ENCODE peak calls at places on chromosome 7, in eight cellular contexts. One of them, this sample, is unnamed. For H3K4me1, the result is how much of the 10 kb centered on the place peaks cover.

GRCh38 chr7:37759519-37759918 is 76.0 kb downstream of the GPR141 start:
- DNase-seq in upper lobe of right lung: no peak
- DNase-seq in osteoblast: no peak
- DNase-seq in uterus: no peak
- DNase-seq in left ventricle myocardium inferior: no peak
- DNase-seq in PC-3: no peak
- DNase-seq in effector memory CD4-positive, alpha-beta T cell: no peak
- DNase-seq in heart left ventricle: peak
- DNase-seq in this sample: no peak

GRCh38 chr7:101108330-101108857 is 18.5 kb upstream of the SERPINE1 start:
- DNase-seq in upper lobe of right lung: no peak
- DNase-seq in osteoblast: peak
- DNase-seq in uterus: no peak
- DNase-seq in left ventricle myocardium inferior: peak
- DNase-seq in PC-3: no peak
- DNase-seq in effector memory CD4-positive, alpha-beta T cell: no peak
- DNase-seq in heart left ventricle: peak
- DNase-seq in this sample: no peak

GRCh38 chr7:77467453-77467852 is 51.3 kb upstream of the GSAP start:
- DNase-seq in upper lobe of right lung: no peak
- DNase-seq in osteoblast: no peak
- DNase-seq in uterus: no peak
- DNase-seq in left ventricle myocardium inferior: peak
- DNase-seq in PC-3: no peak
- DNase-seq in effector memory CD4-positive, alpha-beta T cell: no peak
- DNase-seq in heart left ventricle: no peak
- DNase-seq in this sample: no peak

GRCh38 chr7:34096135-34096775 is 190.9 kb downstream of the BMPER start:
- DNase-seq in upper lobe of right lung: no peak
- DNase-seq in osteoblast: no peak
- DNase-seq in uterus: peak
- DNase-seq in left ventricle myocardium inferior: peak
- DNase-seq in PC-3: peak
- DNase-seq in effector memory CD4-positive, alpha-beta T cell: no peak
- DNase-seq in heart left ventricle: peak
- DNase-seq in this sample: no peak

GRCh38 chr7:91407942-91408341 is 143.7 kb downstream of the FZD1 start:
- DNase-seq in upper lobe of right lung: no peak
- DNase-seq in osteoblast: no peak
- DNase-seq in uterus: no peak
- DNase-seq in left ventricle myocardium inferior: no peak
- DNase-seq in PC-3: no peak
- DNase-seq in effector memory CD4-positive, alpha-beta T cell: no peak
- DNase-seq in heart left ventricle: no peak
- DNase-seq in this sample: no peak

GRCh38 chr7:38383281-38383680 is 109.8 kb upstream of the TARP start:
- DNase-seq in upper lobe of right lung: no peak
- DNase-seq in osteoblast: no peak
- DNase-seq in uterus: no peak
- DNase-seq in left ventricle myocardium inferior: no peak
- DNase-seq in PC-3: no peak
- DNase-seq in effector memory CD4-positive, alpha-beta T cell: no peak
- DNase-seq in heart left ventricle: no peak
- DNase-seq in this sample: no peak

GRCh38 chr7:3042861-3043489 is 692 bp downstream of the CARD11 start:
- DNase-seq in upper lobe of right lung: peak
- DNase-seq in osteoblast: no peak
- DNase-seq in uterus: no peak
- DNase-seq in left ventricle myocardium inferior: no peak
- DNase-seq in PC-3: peak
- DNase-seq in effector memory CD4-positive, alpha-beta T cell: peak
- DNase-seq in heart left ventricle: no peak
- DNase-seq in this sample: peak

GRCh38 chr7:27600247-27600646 is 62.4 kb downstream of the HIBADH start:
- DNase-seq in upper lobe of right lung: no peak
- DNase-seq in osteoblast: no peak
- DNase-seq in uterus: no peak
- DNase-seq in left ventricle myocardium inferior: no peak
- DNase-seq in PC-3: no peak
- DNase-seq in effector memory CD4-positive, alpha-beta T cell: no peak
- DNase-seq in heart left ventricle: no peak
- DNase-seq in this sample: no peak

GRCh38 chr7:90677742-90678439 is 81.8 kb downstream of the CDK14 start:
- DNase-seq in upper lobe of right lung: no peak
- DNase-seq in osteoblast: no peak
- DNase-seq in uterus: no peak
- DNase-seq in left ventricle myocardium inferior: no peak
- DNase-seq in PC-3: peak
- DNase-seq in effector memory CD4-positive, alpha-beta T cell: no peak
- DNase-seq in heart left ventricle: no peak
- DNase-seq in this sample: no peak

GRCh38 chr7:75727881-75728592 is 10.7 kb downstream of the HIP1 start:
- DNase-seq in upper lobe of right lung: peak
- DNase-seq in osteoblast: no peak
- DNase-seq in uterus: peak
- DNase-seq in left ventricle myocardium inferior: peak
- DNase-seq in PC-3: peak
- DNase-seq in effector memory CD4-positive, alpha-beta T cell: peak
- DNase-seq in heart left ventricle: peak
- DNase-seq in this sample: no peak

GRCh38 chr7:3588341-3588740 is 287.3 kb downstream of the SDK1 start:
- DNase-seq in upper lobe of right lung: no peak
- DNase-seq in osteoblast: no peak
- DNase-seq in uterus: no peak
- DNase-seq in left ventricle myocardium inferior: no peak
- DNase-seq in PC-3: no peak
- DNase-seq in effector memory CD4-positive, alpha-beta T cell: no peak
- DNase-seq in heart left ventricle: no peak
- DNase-seq in this sample: no peak

GRCh38 chr7:76051840-76052239 is 3.9 kb downstream of the MDH2 start:
- DNase-seq in upper lobe of right lung: no peak
- DNase-seq in osteoblast: peak
- DNase-seq in uterus: no peak
- DNase-seq in left ventricle myocardium inferior: no peak
- DNase-seq in PC-3: peak
- DNase-seq in effector memory CD4-positive, alpha-beta T cell: no peak
- DNase-seq in heart left ventricle: no peak
- DNase-seq in this sample: no peak

GRCh38 chr7:94412762-94413322 is 18.1 kb downstream of the COL1A2 start:
- DNase-seq in upper lobe of right lung: no peak
- DNase-seq in osteoblast: no peak
- DNase-seq in uterus: no peak
- DNase-seq in left ventricle myocardium inferior: no peak
- DNase-seq in PC-3: no peak
- DNase-seq in effector memory CD4-positive, alpha-beta T cell: no peak
- DNase-seq in heart left ventricle: no peak
- DNase-seq in this sample: no peak

GRCh38 chr7:68244411-68244810 is 1247.8 kb downstream of the TYW1 start:
- DNase-seq in upper lobe of right lung: no peak
- DNase-seq in osteoblast: no peak
- DNase-seq in uterus: no peak
- DNase-seq in left ventricle myocardium inferior: no peak
- DNase-seq in PC-3: no peak
- DNase-seq in effector memory CD4-positive, alpha-beta T cell: no peak
- DNase-seq in heart left ventricle: no peak
- DNase-seq in this sample: no peak

GRCh38 chr7:148473694-148474222 is 116.8 kb upstream of the C7orf33 start:
- DNase-seq in upper lobe of right lung: no peak
- DNase-seq in osteoblast: peak
- DNase-seq in uterus: no peak
- DNase-seq in left ventricle myocardium inferior: no peak
- DNase-seq in PC-3: no peak
- DNase-seq in effector memory CD4-positive, alpha-beta T cell: no peak
- DNase-seq in heart left ventricle: no peak
- DNase-seq in this sample: no peak

GRCh38 chr7:39950473-39951155 is 558 bp downstream of the CDK13 start:
- DNase-seq in upper lobe of right lung: peak
- DNase-seq in osteoblast: peak
- DNase-seq in uterus: peak
- DNase-seq in left ventricle myocardium inferior: peak
- DNase-seq in PC-3: peak
- DNase-seq in effector memory CD4-positive, alpha-beta T cell: peak
- DNase-seq in heart left ventricle: peak
- DNase-seq in this sample: peak

GRCh38 chr7:123748171-123748733 is 551 bp downstream of the WASL start:
- DNase-seq in upper lobe of right lung: peak
- DNase-seq in osteoblast: peak
- DNase-seq in uterus: peak
- DNase-seq in left ventricle myocardium inferior: peak
- DNase-seq in PC-3: peak
- DNase-seq in effector memory CD4-positive, alpha-beta T cell: peak
- DNase-seq in heart left ventricle: peak
- DNase-seq in this sample: peak

GRCh38 chr7:155811560-155811894 is 736 bp downstream of the SHH start:
- DNase-seq in upper lobe of right lung: peak
- DNase-seq in osteoblast: peak
- DNase-seq in uterus: no peak
- DNase-seq in left ventricle myocardium inferior: no peak
- DNase-seq in PC-3: peak
- DNase-seq in effector memory CD4-positive, alpha-beta T cell: no peak
- DNase-seq in heart left ventricle: peak
- DNase-seq in this sample: no peak

GRCh38 chr7:2288986-2289611 is 25.1 kb downstream of the SNX8 start:
- DNase-seq in upper lobe of right lung: no peak
- DNase-seq in osteoblast: no peak
- DNase-seq in uterus: no peak
- DNase-seq in left ventricle myocardium inferior: no peak
- DNase-seq in PC-3: no peak
- DNase-seq in effector memory CD4-positive, alpha-beta T cell: no peak
- DNase-seq in heart left ventricle: peak
- DNase-seq in this sample: no peak

GRCh38 chr7:115217373-115217772 is 295.5 kb downstream of the MDFIC start:
- DNase-seq in upper lobe of right lung: no peak
- DNase-seq in osteoblast: no peak
- DNase-seq in uterus: no peak
- DNase-seq in left ventricle myocardium inferior: no peak
- DNase-seq in PC-3: peak
- DNase-seq in effector memory CD4-positive, alpha-beta T cell: no peak
- DNase-seq in heart left ventricle: no peak
- DNase-seq in this sample: no peak

GRCh38 chr7:31890751-31891150 is 179.5 kb downstream of the PDE1C start:
- DNase-seq in upper lobe of right lung: no peak
- DNase-seq in osteoblast: no peak
- DNase-seq in uterus: no peak
- DNase-seq in left ventricle myocardium inferior: no peak
- DNase-seq in PC-3: no peak
- DNase-seq in effector memory CD4-positive, alpha-beta T cell: no peak
- DNase-seq in heart left ventricle: no peak
- DNase-seq in this sample: no peak

GRCh38 chr7:135147899-135148721 is at the start of gene TMEM140:
- DNase-seq in upper lobe of right lung: no peak
- DNase-seq in osteoblast: no peak
- DNase-seq in uterus: no peak
- DNase-seq in left ventricle myocardium inferior: no peak
- DNase-seq in PC-3: peak
- DNase-seq in effector memory CD4-positive, alpha-beta T cell: peak
- DNase-seq in heart left ventricle: no peak
- DNase-seq in this sample: peak
- H3K4me1 ChIP-seq in upper lobe of right lung: under half
- H3K4me1 ChIP-seq in osteoblast: under half
- H3K4me1 ChIP-seq in uterus: under half
- H3K4me1 ChIP-seq in left ventricle myocardium inferior: half or more
- H3K4me1 ChIP-seq in PC-3: under half
- H3K4me1 ChIP-seq in effector memory CD4-positive, alpha-beta T cell: under half
- H3K4me1 ChIP-seq in heart left ventricle: half or more
- H3K4me1 ChIP-seq in this sample: under half

GRCh38 chr7:117084286-117084685 is 131.0 kb downstream of the ST7 start:
- DNase-seq in upper lobe of right lung: no peak
- DNase-seq in osteoblast: no peak
- DNase-seq in uterus: no peak
- DNase-seq in left ventricle myocardium inferior: no peak
- DNase-seq in PC-3: no peak
- DNase-seq in effector memory CD4-positive, alpha-beta T cell: no peak
- DNase-seq in heart left ventricle: no peak
- DNase-seq in this sample: no peak
- H3K27ac ChIP-seq in upper lobe of right lung: no peak
- H3K27ac ChIP-seq in osteoblast: no peak
- H3K27ac ChIP-seq in uterus: no peak
- H3K27ac ChIP-seq in left ventricle myocardium inferior: no peak
- H3K27ac ChIP-seq in PC-3: no peak
- H3K27ac ChIP-seq in effector memory CD4-positive, alpha-beta T cell: no peak
- H3K27ac ChIP-seq in heart left ventricle: no peak
- H3K27ac ChIP-seq in this sample: no peak

DNA sequence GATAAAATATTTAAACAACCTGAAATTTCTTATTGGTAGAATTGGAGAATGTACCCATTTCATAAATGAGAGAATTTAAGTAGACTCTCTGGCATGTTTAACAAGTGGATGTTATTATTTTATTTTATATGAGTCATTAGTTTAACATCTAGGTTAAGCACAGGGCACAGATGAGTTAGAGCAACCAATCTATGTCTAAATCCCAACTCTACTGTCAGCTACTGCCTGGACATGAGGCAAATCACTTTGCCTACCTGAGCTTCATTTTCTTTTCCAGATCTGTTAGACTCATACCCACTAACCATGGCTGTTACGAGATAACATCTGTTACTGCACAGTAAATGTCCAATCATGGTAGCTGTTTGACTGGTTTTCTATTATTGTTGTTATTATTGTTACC is 251.1 kb downstream of the INHBA start:
- DNase-seq in upper lobe of right lung: no peak
- DNase-seq in osteoblast: no peak
- DNase-seq in uterus: no peak
- DNase-seq in left ventricle myocardium inferior: no peak
- DNase-seq in PC-3: peak
- DNase-seq in effector memory CD4-positive, alpha-beta T cell: no peak
- DNase-seq in heart left ventricle: no peak
- DNase-seq in this sample: no peak
- H3K4me1 ChIP-seq in upper lobe of right lung: under half
- H3K4me1 ChIP-seq in osteoblast: under half
- H3K4me1 ChIP-seq in uterus: under half
- H3K4me1 ChIP-seq in left ventricle myocardium inferior: under half
- H3K4me1 ChIP-seq in PC-3: under half
- H3K4me1 ChIP-seq in effector memory CD4-positive, alpha-beta T cell: under half
- H3K4me1 ChIP-seq in heart left ventricle: under half
- H3K4me1 ChIP-seq in this sample: under half

DNA sequence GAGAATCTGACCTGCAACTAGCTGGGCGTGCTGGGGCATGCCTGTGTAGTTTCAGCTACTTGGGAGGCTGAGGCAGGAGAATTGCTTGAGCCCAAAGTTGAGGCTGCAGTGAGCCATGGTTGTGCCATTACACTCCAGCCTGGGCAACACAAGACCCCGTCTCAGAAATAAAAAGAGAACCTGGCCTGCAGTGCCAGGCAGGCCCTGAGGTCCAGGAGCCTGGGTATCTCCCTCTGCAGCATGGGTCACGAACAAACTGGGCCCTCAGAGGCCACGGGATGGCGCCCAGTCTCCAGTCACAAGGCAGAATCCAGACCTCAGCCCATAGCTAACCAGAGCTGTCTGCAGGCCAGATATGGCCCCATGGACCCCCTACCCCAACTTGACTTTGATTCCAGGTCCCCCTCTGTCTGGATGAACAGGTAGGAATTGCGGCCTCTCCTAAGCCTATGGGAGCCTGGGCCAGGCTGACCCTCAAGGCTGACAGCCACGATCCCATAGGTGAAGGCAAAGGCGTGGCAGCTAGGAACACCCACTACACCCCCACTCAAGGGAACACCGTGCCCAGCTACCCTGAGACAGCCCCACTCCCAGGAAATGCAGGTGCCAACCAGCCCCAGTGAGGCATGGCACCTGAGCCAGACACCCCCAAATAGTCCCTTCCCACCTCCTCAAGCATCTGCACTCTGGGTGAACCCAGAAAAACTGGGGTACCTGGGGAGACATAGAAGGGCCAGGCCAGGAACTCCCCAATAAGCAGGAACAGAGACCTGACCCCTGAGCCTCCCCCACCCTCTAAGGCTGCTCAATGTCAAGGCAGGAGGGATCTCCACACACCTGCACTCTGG is 102.8 kb upstream of the TNRC18 start:
- DNase-seq in upper lobe of right lung: no peak
- DNase-seq in osteoblast: peak
- DNase-seq in uterus: peak
- DNase-seq in left ventricle myocardium inferior: peak
- DNase-seq in PC-3: peak
- DNase-seq in effector memory CD4-positive, alpha-beta T cell: no peak
- DNase-seq in heart left ventricle: peak
- DNase-seq in this sample: peak
- H3K27ac ChIP-seq in upper lobe of right lung: peak
- H3K27ac ChIP-seq in osteoblast: peak
- H3K27ac ChIP-seq in uterus: peak
- H3K27ac ChIP-seq in left ventricle myocardium inferior: peak
- H3K27ac ChIP-seq in PC-3: no peak
- H3K27ac ChIP-seq in effector memory CD4-positive, alpha-beta T cell: peak
- H3K27ac ChIP-seq in heart left ventricle: peak
- H3K27ac ChIP-seq in this sample: peak